ENCODE peak calls at places on chromosomes 5 and 9, in five cellular contexts. One of them, this sample, is unnamed.

GRCh38 chr9:79766091-79766490 is 194.3 kb downstream of the TLE4 start:
- DNase-seq in transverse colon: no peak
- DNase-seq in suprapubic skin: no peak
- DNase-seq in dorsolateral prefrontal cortex: no peak
- DNase-seq in IMR-90: no peak
- DNase-seq in this sample: no peak

GRCh38 chr9:107137495-107138202 is 145.4 kb upstream of the RAD23B start:
- DNase-seq in transverse colon: no peak
- DNase-seq in suprapubic skin: no peak
- DNase-seq in dorsolateral prefrontal cortex: no peak
- DNase-seq in IMR-90: peak; percentile 33
- DNase-seq in this sample: no peak

GRCh38 chr5:27830551-27830950 is 792.2 kb upstream of the CDH9 start:
- DNase-seq in transverse colon: no peak
- DNase-seq in suprapubic skin: no peak
- DNase-seq in dorsolateral prefrontal cortex: no peak
- DNase-seq in IMR-90: no peak
- DNase-seq in this sample: no peak

GRCh38 chr5:102536323-102536928 is 37.6 kb upstream of the SLCO6A1 start:
- DNase-seq in transverse colon: no peak
- DNase-seq in suprapubic skin: no peak
- DNase-seq in dorsolateral prefrontal cortex: no peak
- DNase-seq in IMR-90: peak; percentile 22
- DNase-seq in this sample: no peak

GRCh38 chr9:129561594-129562281 is 59.2 kb downstream of the C9orf50 start:
- DNase-seq in transverse colon: no peak
- DNase-seq in suprapubic skin: no peak
- DNase-seq in dorsolateral prefrontal cortex: no peak
- DNase-seq in IMR-90: peak; percentile 49
- DNase-seq in this sample: no peak

GRCh38 chr5:135308752-135309151 is 90.3 kb downstream of the MACROH2A1 start:
- DNase-seq in transverse colon: no peak
- DNase-seq in suprapubic skin: no peak
- DNase-seq in dorsolateral prefrontal cortex: peak; percentile 8
- DNase-seq in IMR-90: peak; percentile 96
- DNase-seq in this sample: no peak

GRCh38 chr9:109906766-109907382 is 126.9 kb downstream of the PALM2AKAP2 start:
- DNase-seq in transverse colon: no peak
- DNase-seq in suprapubic skin: no peak
- DNase-seq in dorsolateral prefrontal cortex: no peak
- DNase-seq in IMR-90: peak; percentile 71
- DNase-seq in this sample: no peak

GRCh38 chr5:166907314-166907713 is 1384.1 kb upstream of the WWC1 start:
- DNase-seq in transverse colon: no peak
- DNase-seq in suprapubic skin: no peak
- DNase-seq in dorsolateral prefrontal cortex: no peak
- DNase-seq in IMR-90: no peak
- DNase-seq in this sample: no peak

GRCh38 chr5:65623482-65623881 is 651 bp downstream of the TRIM23 start:
- DNase-seq in transverse colon: no peak
- DNase-seq in suprapubic skin: no peak
- DNase-seq in dorsolateral prefrontal cortex: no peak
- DNase-seq in IMR-90: no peak
- DNase-seq in this sample: no peak

GRCh38 chr5:92641031-92641962 is 939.7 kb downstream of the NR2F1-AS1 start:
- DNase-seq in transverse colon: no peak
- DNase-seq in suprapubic skin: no peak
- DNase-seq in dorsolateral prefrontal cortex: no peak
- DNase-seq in IMR-90: peak; percentile 66
- DNase-seq in this sample: peak; percentile 17

GRCh38 chr5:90866333-90866732 is 307.7 kb downstream of the ADGRV1 start:
- DNase-seq in transverse colon: no peak
- DNase-seq in suprapubic skin: no peak
- DNase-seq in dorsolateral prefrontal cortex: no peak
- DNase-seq in IMR-90: peak; percentile 28
- DNase-seq in this sample: no peak

GRCh38 chr5:57382665-57383064 is 99.9 kb downstream of the ACTBL2 start:
- DNase-seq in transverse colon: no peak
- DNase-seq in suprapubic skin: no peak
- DNase-seq in dorsolateral prefrontal cortex: no peak
- DNase-seq in IMR-90: no peak
- DNase-seq in this sample: no peak

GRCh38 chr5:27708579-27708978 is 670.2 kb upstream of the CDH9 start:
- DNase-seq in transverse colon: no peak
- DNase-seq in suprapubic skin: no peak
- DNase-seq in dorsolateral prefrontal cortex: no peak
- DNase-seq in IMR-90: no peak
- DNase-seq in this sample: peak; percentile 17

GRCh38 chr5:16889203-16889971 is 46.7 kb downstream of the MYO10 start:
- DNase-seq in transverse colon: no peak
- DNase-seq in suprapubic skin: no peak
- DNase-seq in dorsolateral prefrontal cortex: no peak
- DNase-seq in IMR-90: peak; percentile 88
- DNase-seq in this sample: no peak

GRCh38 chr9:692636-693459 is 148.6 kb upstream of the DMRT1 start:
- DNase-seq in transverse colon: no peak
- DNase-seq in suprapubic skin: no peak
- DNase-seq in dorsolateral prefrontal cortex: no peak
- DNase-seq in IMR-90: no peak
- DNase-seq in this sample: no peak

GRCh38 chr9:98521141-98521540 is 187.6 kb downstream of the GABBR2 start:
- DNase-seq in transverse colon: no peak
- DNase-seq in suprapubic skin: no peak
- DNase-seq in dorsolateral prefrontal cortex: no peak
- DNase-seq in IMR-90: peak; percentile 92
- DNase-seq in this sample: no peak

GRCh38 chr9:125323615-125324014 is 62.0 kb downstream of the GAPVD1 start:
- DNase-seq in transverse colon: no peak
- DNase-seq in suprapubic skin: no peak
- DNase-seq in dorsolateral prefrontal cortex: no peak
- DNase-seq in IMR-90: peak; percentile 75
- DNase-seq in this sample: no peak

GRCh38 chr9:15927131-15927530 is 374.3 kb downstream of the CCDC171 start:
- DNase-seq in transverse colon: no peak
- DNase-seq in suprapubic skin: no peak
- DNase-seq in dorsolateral prefrontal cortex: no peak
- DNase-seq in IMR-90: peak; percentile 24
- DNase-seq in this sample: no peak

GRCh38 chr5:37248387-37248969 is 698 bp downstream of the CPLANE1 start:
- DNase-seq in transverse colon: no peak
- DNase-seq in suprapubic skin: no peak
- DNase-seq in dorsolateral prefrontal cortex: no peak
- DNase-seq in IMR-90: peak; percentile 4
- DNase-seq in this sample: no peak

GRCh38 chr9:136557036-136557435 is 11.2 kb upstream of the NOTCH1 start:
- DNase-seq in transverse colon: no peak
- DNase-seq in suprapubic skin: no peak
- DNase-seq in dorsolateral prefrontal cortex: no peak
- DNase-seq in IMR-90: no peak
- DNase-seq in this sample: no peak

GRCh38 chr9:71681104-71681707 is 87.1 kb downstream of the CEMIP2 start:
- DNase-seq in transverse colon: no peak
- DNase-seq in suprapubic skin: no peak
- DNase-seq in dorsolateral prefrontal cortex: no peak
- DNase-seq in IMR-90: peak; percentile 44
- DNase-seq in this sample: no peak
- H3K4me3 ChIP-seq in transverse colon: no peak overlapping the region
- H3K4me3 ChIP-seq in suprapubic skin: no peak overlapping the region
- H3K4me3 ChIP-seq in dorsolateral prefrontal cortex: no peak overlapping the region
- H3K4me3 ChIP-seq in IMR-90: no peak overlapping the region
- H3K4me3 ChIP-seq in this sample: no peak overlapping the region

GRCh38 chr9:86246752-86247161 is 12.7 kb downstream of the C9orf153 start:
- DNase-seq in transverse colon: no peak
- DNase-seq in suprapubic skin: no peak
- DNase-seq in dorsolateral prefrontal cortex: no peak
- DNase-seq in IMR-90: no peak
- DNase-seq in this sample: peak; percentile 40
- TF ChIP-seq CTCF in transverse colon: no peak
- TF ChIP-seq CTCF in suprapubic skin: no peak
- TF ChIP-seq CTCF in dorsolateral prefrontal cortex: no peak
- TF ChIP-seq CTCF in IMR-90: no peak
- TF ChIP-seq CTCF in this sample: peak; percentile 9

GRCh38 chr5:129905467-129906176 is 1.4 kb downstream of the CHSY3 start:
- DNase-seq in transverse colon: no peak
- DNase-seq in suprapubic skin: peak; percentile 59
- DNase-seq in dorsolateral prefrontal cortex: no peak
- DNase-seq in IMR-90: peak; percentile 3
- DNase-seq in this sample: peak; percentile 1

GRCh38 chr5:129904667-129905466 is 602 bp downstream of the CHSY3 start:
- DNase-seq in transverse colon: peak; percentile 11
- DNase-seq in suprapubic skin: peak; percentile 63
- DNase-seq in dorsolateral prefrontal cortex: no peak
- DNase-seq in IMR-90: no peak
- DNase-seq in this sample: no peak

GRCh38 chr5:129903466-129904101 is 681 bp upstream of the CHSY3 start:
- DNase-seq in transverse colon: no peak
- DNase-seq in suprapubic skin: no peak
- DNase-seq in dorsolateral prefrontal cortex: no peak
- DNase-seq in IMR-90: no peak
- DNase-seq in this sample: no peak

GRCh38 chr5:129904102-129904666 is at the start of gene CHSY3:
- DNase-seq in transverse colon: peak; percentile 78
- DNase-seq in suprapubic skin: peak; percentile 87
- DNase-seq in dorsolateral prefrontal cortex: peak; percentile 81
- DNase-seq in IMR-90: peak; percentile 54
- DNase-seq in this sample: peak; percentile 88

GRCh38 chr5:129906177-129906887 is 2.1 kb downstream of the CHSY3 start:
- DNase-seq in transverse colon: peak; percentile 9
- DNase-seq in suprapubic skin: peak; percentile 61
- DNase-seq in dorsolateral prefrontal cortex: no peak
- DNase-seq in IMR-90: no peak
- DNase-seq in this sample: peak; percentile 13
- H3K27me3 ChIP-seq in transverse colon: peaks cover 63% of the 10 kb centered on the region
- H3K27me3 ChIP-seq in suprapubic skin: peaks cover 17% of the 10 kb centered on the region
- H3K27me3 ChIP-seq in dorsolateral prefrontal cortex: no peaks in the 10 kb centered on the region
- H3K27me3 ChIP-seq in IMR-90: peaks cover 12% of the 10 kb centered on the region
- H3K27me3 ChIP-seq in this sample: no peaks in the 10 kb centered on the region

GRCh38 chr5:1887400-1888360 is 5.0 kb upstream of the IRX4 start:
- DNase-seq in transverse colon: no peak
- DNase-seq in suprapubic skin: no peak
- DNase-seq in dorsolateral prefrontal cortex: no peak
- DNase-seq in IMR-90: no peak
- DNase-seq in this sample: no peak
- H3K4me3 ChIP-seq in transverse colon: no peak overlapping the region
- H3K4me3 ChIP-seq in suprapubic skin: peak overlapping the region; percentile 60
- H3K4me3 ChIP-seq in dorsolateral prefrontal cortex: no peak overlapping the region
- H3K4me3 ChIP-seq in IMR-90: no peak overlapping the region
- H3K4me3 ChIP-seq in this sample: no peak overlapping the region

DNA sequence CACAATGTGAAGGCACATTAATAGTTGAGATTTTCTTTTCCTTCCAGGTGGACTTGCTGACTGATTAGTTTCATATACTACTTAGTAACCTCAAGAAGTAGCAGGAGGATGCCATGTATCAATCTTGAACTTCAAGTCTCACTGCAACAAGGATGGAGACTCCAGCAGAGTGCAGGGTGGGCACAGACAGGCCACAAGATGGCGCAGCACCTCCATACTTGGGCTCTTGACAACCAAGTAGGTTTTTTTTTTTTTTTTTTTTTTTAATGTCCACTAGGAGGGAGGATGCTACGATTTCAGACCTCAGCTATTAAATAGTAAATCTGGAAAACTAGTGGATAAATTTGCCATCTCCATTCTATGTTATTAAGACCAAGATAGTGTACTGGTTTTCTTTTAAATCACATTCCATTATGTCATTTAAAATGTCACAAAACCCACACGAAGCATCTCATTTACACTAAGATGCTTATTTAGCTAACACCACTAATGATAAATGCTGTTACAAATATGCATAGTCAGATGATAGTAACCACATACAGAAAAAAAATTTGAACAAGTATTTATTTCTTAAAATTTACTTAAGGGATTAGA is 58.6 kb downstream of the IL6ST start:
- DNase-seq in transverse colon: peak; percentile 83
- DNase-seq in suprapubic skin: peak; percentile 85
- DNase-seq in dorsolateral prefrontal cortex: peak; percentile 85
- DNase-seq in IMR-90: peak; percentile 92
- DNase-seq in this sample: peak; percentile 85
- TF ChIP-seq CTCF in transverse colon: peak; percentile 75
- TF ChIP-seq CTCF in suprapubic skin: peak; percentile 66
- TF ChIP-seq CTCF in dorsolateral prefrontal cortex: peak; percentile 96
- TF ChIP-seq CTCF in IMR-90: peak; percentile 91
- TF ChIP-seq CTCF in this sample: peak; percentile 90

DNA sequence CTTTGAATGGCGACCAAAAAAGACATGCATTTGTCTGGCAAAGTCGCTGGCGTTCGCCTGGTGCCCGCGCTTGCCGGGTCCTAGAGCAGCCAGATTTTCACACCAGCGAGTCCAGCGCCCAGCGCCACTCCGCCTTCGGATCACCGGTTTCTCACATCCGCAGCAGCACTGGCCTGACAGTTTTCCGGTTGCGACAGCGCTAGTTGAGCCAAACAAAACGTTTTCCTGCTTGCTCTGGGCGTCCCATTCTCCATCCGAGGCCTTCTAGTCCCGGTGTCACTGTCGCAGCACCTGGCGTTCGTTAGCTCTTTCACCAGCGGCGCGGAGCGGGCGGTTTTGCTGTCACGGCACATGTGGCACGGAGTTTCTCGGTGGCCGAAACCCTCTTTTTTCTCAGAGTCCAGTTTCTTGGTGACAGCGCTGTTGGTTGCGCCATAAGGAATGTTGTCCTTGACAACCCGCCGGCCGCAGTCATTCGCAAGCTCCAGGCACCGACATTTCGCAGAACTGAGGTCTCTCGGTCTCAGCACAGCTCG is 48.0 kb downstream of the ANXA2R start:
- DNase-seq in transverse colon: peak; percentile 80
- DNase-seq in suprapubic skin: peak; percentile 94
- DNase-seq in dorsolateral prefrontal cortex: no peak
- DNase-seq in IMR-90: peak; percentile 88
- DNase-seq in this sample: peak; percentile 93
- H3K27me3 ChIP-seq in transverse colon: peaks cover 98% of the 10 kb centered on the region
- H3K27me3 ChIP-seq in suprapubic skin: peaks cover 64% of the 10 kb centered on the region
- H3K27me3 ChIP-seq in dorsolateral prefrontal cortex: peaks cover 69% of the 10 kb centered on the region
- H3K27me3 ChIP-seq in IMR-90: no peaks in the 10 kb centered on the region
- H3K27me3 ChIP-seq in this sample: no peaks in the 10 kb centered on the region

GRCh38 chr9:91837982-91838731 is 111.9 kb downstream of the ROR2 start:
- DNase-seq in transverse colon: peak; percentile 75
- DNase-seq in suprapubic skin: peak; percentile 76
- DNase-seq in dorsolateral prefrontal cortex: peak; percentile 29
- DNase-seq in IMR-90: peak; percentile 71
- DNase-seq in this sample: peak; percentile 95
- H3K4me3 ChIP-seq in transverse colon: no peak overlapping the region
- H3K4me3 ChIP-seq in suprapubic skin: peak overlapping the region; percentile 30
- H3K4me3 ChIP-seq in dorsolateral prefrontal cortex: peak overlapping the region; percentile 9
- H3K4me3 ChIP-seq in IMR-90: no peak overlapping the region
- H3K4me3 ChIP-seq in this sample: no peak overlapping the region

DNA sequence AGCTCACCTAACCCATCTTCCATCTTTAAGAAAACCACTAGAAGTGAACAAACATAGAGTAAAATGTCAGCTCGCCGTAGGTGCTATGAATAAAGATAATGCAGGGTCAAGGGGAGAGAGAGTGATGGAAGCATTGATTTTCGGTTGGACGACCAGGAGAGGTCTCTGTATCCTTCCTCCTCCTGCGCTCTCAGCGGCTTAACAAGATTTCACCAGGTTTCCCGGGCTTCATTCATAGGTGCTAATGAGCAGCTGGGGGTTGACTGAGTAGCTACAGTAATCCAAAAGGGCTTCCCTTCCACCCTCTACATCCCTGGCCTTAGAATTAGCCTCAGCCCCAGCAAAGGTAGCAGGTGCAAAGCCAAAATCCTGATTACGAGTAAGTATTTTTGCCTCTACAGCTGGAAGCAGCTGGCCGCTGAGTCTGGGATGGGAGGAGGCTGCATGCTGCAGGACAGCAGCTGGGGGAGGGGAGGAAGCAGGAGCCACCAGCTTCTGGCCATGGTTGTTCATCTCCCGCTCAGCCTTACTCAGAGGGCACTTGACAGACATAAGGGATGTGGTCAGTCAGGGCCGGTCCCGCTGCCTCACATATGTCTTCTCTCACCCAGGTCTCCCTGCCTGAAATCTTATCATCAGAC is 112.0 kb upstream of the IL12B start:
- DNase-seq in transverse colon: no peak
- DNase-seq in suprapubic skin: no peak
- DNase-seq in dorsolateral prefrontal cortex: no peak
- DNase-seq in IMR-90: peak; percentile 23
- DNase-seq in this sample: no peak
- TF ChIP-seq CTCF in transverse colon: no peak
- TF ChIP-seq CTCF in suprapubic skin: no peak
- TF ChIP-seq CTCF in dorsolateral prefrontal cortex: no peak
- TF ChIP-seq CTCF in IMR-90: no peak
- TF ChIP-seq CTCF in this sample: no peak